ENCODE peak calls at places on chromosomes 16 and 17, in seven cellular contexts. One of them, this sample, is unnamed.

GRCh38 chr16:27625050-27625697 is 75.2 kb downstream of the KATNIP start:
- DNase-seq in ELR: no peak
- DNase-seq in mammary epithelial cell: no peak
- DNase-seq in putamen: no peak
- DNase-seq in pons: no peak
- DNase-seq in activated naive CD4-positive, alpha-beta T cell treated with anti-CD3 and anti-CD28 coated beads, Interleukin-2, amount 10 ng/mL, durations not matched to agents 7 days and 5 days: no peak
- DNase-seq in ecto neural progenitor cell: no peak
- DNase-seq in this sample: no peak

GRCh38 chr16:12235110-12235509 is 258.6 kb downstream of the SNX29 start:
- DNase-seq in putamen: no peak
- DNase-seq in ELR: no peak
- DNase-seq in pons: peak
- DNase-seq in activated naive CD4-positive, alpha-beta T cell treated with anti-CD3 and anti-CD28 coated beads, Interleukin-2, amount 10 ng/mL, durations not matched to agents 7 days and 5 days: no peak
- DNase-seq in ecto neural progenitor cell: no peak
- DNase-seq in mammary epithelial cell: no peak
- DNase-seq in this sample: no peak

GRCh38 chr16:89431158-89431584 is 59.2 kb downstream of the ANKRD11 start:
- DNase-seq in putamen: no peak
- DNase-seq in mammary epithelial cell: no peak
- DNase-seq in ecto neural progenitor cell: no peak
- DNase-seq in ELR: no peak
- DNase-seq in activated naive CD4-positive, alpha-beta T cell treated with anti-CD3 and anti-CD28 coated beads, Interleukin-2, amount 10 ng/mL, durations not matched to agents 7 days and 5 days: no peak
- DNase-seq in pons: no peak
- DNase-seq in this sample: no peak

GRCh38 chr17:79549111-79549915 is 61.5 kb downstream of the RBFOX3 start:
- DNase-seq in ecto neural progenitor cell: no peak
- DNase-seq in pons: no peak
- DNase-seq in activated naive CD4-positive, alpha-beta T cell treated with anti-CD3 and anti-CD28 coated beads, Interleukin-2, amount 10 ng/mL, durations not matched to agents 7 days and 5 days: no peak
- DNase-seq in ELR: no peak
- DNase-seq in mammary epithelial cell: no peak
- DNase-seq in putamen: no peak
- DNase-seq in this sample: no peak

GRCh38 chr17:7478276-7479138 is 924 bp downstream of the ZBTB4 start:
- DNase-seq in pons: peak
- DNase-seq in mammary epithelial cell: no peak
- DNase-seq in ELR: peak
- DNase-seq in putamen: peak
- DNase-seq in activated naive CD4-positive, alpha-beta T cell treated with anti-CD3 and anti-CD28 coated beads, Interleukin-2, amount 10 ng/mL, durations not matched to agents 7 days and 5 days: peak
- DNase-seq in ecto neural progenitor cell: peak
- DNase-seq in this sample: peak

GRCh38 chr16:53372942-53373871 is 61.1 kb upstream of the RBL2 start:
- DNase-seq in pons: no peak
- DNase-seq in mammary epithelial cell: peak
- DNase-seq in ecto neural progenitor cell: no peak
- DNase-seq in ELR: no peak
- DNase-seq in putamen: no peak
- DNase-seq in activated naive CD4-positive, alpha-beta T cell treated with anti-CD3 and anti-CD28 coated beads, Interleukin-2, amount 10 ng/mL, durations not matched to agents 7 days and 5 days: peak
- DNase-seq in this sample: peak

GRCh38 chr17:51427259-51428255 is 167.2 kb downstream of the UTP18 start:
- DNase-seq in pons: no peak
- DNase-seq in putamen: no peak
- DNase-seq in ELR: no peak
- DNase-seq in activated naive CD4-positive, alpha-beta T cell treated with anti-CD3 and anti-CD28 coated beads, Interleukin-2, amount 10 ng/mL, durations not matched to agents 7 days and 5 days: peak
- DNase-seq in ecto neural progenitor cell: no peak
- DNase-seq in mammary epithelial cell: no peak
- DNase-seq in this sample: no peak

GRCh38 chr17:82231562-82232321 is 2.9 kb downstream of the SLC16A3 start:
- DNase-seq in ELR: peak
- DNase-seq in mammary epithelial cell: no peak
- DNase-seq in activated naive CD4-positive, alpha-beta T cell treated with anti-CD3 and anti-CD28 coated beads, Interleukin-2, amount 10 ng/mL, durations not matched to agents 7 days and 5 days: peak
- DNase-seq in putamen: no peak
- DNase-seq in pons: no peak
- DNase-seq in ecto neural progenitor cell: peak
- DNase-seq in this sample: peak

GRCh38 chr17:68944435-68945035 is 10.7 kb downstream of the ABCA8 start:
- DNase-seq in activated naive CD4-positive, alpha-beta T cell treated with anti-CD3 and anti-CD28 coated beads, Interleukin-2, amount 10 ng/mL, durations not matched to agents 7 days and 5 days: no peak
- DNase-seq in mammary epithelial cell: no peak
- DNase-seq in ELR: no peak
- DNase-seq in putamen: no peak
- DNase-seq in ecto neural progenitor cell: no peak
- DNase-seq in pons: no peak
- DNase-seq in this sample: no peak

GRCh38 chr16:23375643-23376042 is 73.5 kb downstream of the SCNN1B start:
- DNase-seq in mammary epithelial cell: no peak
- DNase-seq in ecto neural progenitor cell: no peak
- DNase-seq in putamen: no peak
- DNase-seq in ELR: no peak
- DNase-seq in activated naive CD4-positive, alpha-beta T cell treated with anti-CD3 and anti-CD28 coated beads, Interleukin-2, amount 10 ng/mL, durations not matched to agents 7 days and 5 days: no peak
- DNase-seq in pons: no peak
- DNase-seq in this sample: no peak

GRCh38 chr16:86252596-86252995 is 257.7 kb upstream of the FOXF1 start:
- DNase-seq in activated naive CD4-positive, alpha-beta T cell treated with anti-CD3 and anti-CD28 coated beads, Interleukin-2, amount 10 ng/mL, durations not matched to agents 7 days and 5 days: no peak
- DNase-seq in putamen: no peak
- DNase-seq in mammary epithelial cell: peak
- DNase-seq in pons: no peak
- DNase-seq in ELR: peak
- DNase-seq in ecto neural progenitor cell: peak
- DNase-seq in this sample: no peak

GRCh38 chr16:27232061-27232841 is 28.9 kb downstream of the KDM8 start:
- DNase-seq in putamen: no peak
- DNase-seq in ELR: no peak
- DNase-seq in ecto neural progenitor cell: no peak
- DNase-seq in mammary epithelial cell: no peak
- DNase-seq in activated naive CD4-positive, alpha-beta T cell treated with anti-CD3 and anti-CD28 coated beads, Interleukin-2, amount 10 ng/mL, durations not matched to agents 7 days and 5 days: peak
- DNase-seq in pons: peak
- DNase-seq in this sample: no peak

GRCh38 chr16:82264781-82265180 is 94.8 kb upstream of the MPHOSPH6 start:
- DNase-seq in activated naive CD4-positive, alpha-beta T cell treated with anti-CD3 and anti-CD28 coated beads, Interleukin-2, amount 10 ng/mL, durations not matched to agents 7 days and 5 days: no peak
- DNase-seq in pons: no peak
- DNase-seq in ELR: no peak
- DNase-seq in ecto neural progenitor cell: no peak
- DNase-seq in mammary epithelial cell: no peak
- DNase-seq in putamen: no peak
- DNase-seq in this sample: no peak

GRCh38 chr17:81416612-81417011 is 21.4 kb downstream of the BAHCC1 start:
- DNase-seq in putamen: no peak
- DNase-seq in pons: no peak
- DNase-seq in ecto neural progenitor cell: no peak
- DNase-seq in activated naive CD4-positive, alpha-beta T cell treated with anti-CD3 and anti-CD28 coated beads, Interleukin-2, amount 10 ng/mL, durations not matched to agents 7 days and 5 days: no peak
- DNase-seq in mammary epithelial cell: no peak
- DNase-seq in ELR: no peak
- DNase-seq in this sample: no peak

GRCh38 chr17:62617894-62618472 is 9.5 kb upstream of the MRC2 start:
- DNase-seq in pons: no peak
- DNase-seq in ELR: no peak
- DNase-seq in mammary epithelial cell: no peak
- DNase-seq in activated naive CD4-positive, alpha-beta T cell treated with anti-CD3 and anti-CD28 coated beads, Interleukin-2, amount 10 ng/mL, durations not matched to agents 7 days and 5 days: no peak
- DNase-seq in putamen: no peak
- DNase-seq in ecto neural progenitor cell: no peak
- DNase-seq in this sample: no peak

GRCh38 chr17:16926591-16927451 is 45.1 kb downstream of the TNFRSF13B start:
- DNase-seq in putamen: no peak
- DNase-seq in ecto neural progenitor cell: no peak
- DNase-seq in ELR: peak
- DNase-seq in pons: no peak
- DNase-seq in activated naive CD4-positive, alpha-beta T cell treated with anti-CD3 and anti-CD28 coated beads, Interleukin-2, amount 10 ng/mL, durations not matched to agents 7 days and 5 days: peak
- DNase-seq in mammary epithelial cell: no peak
- DNase-seq in this sample: peak

GRCh38 chr16:14388243-14388642 is 241.8 kb downstream of the PARN start:
- DNase-seq in activated naive CD4-positive, alpha-beta T cell treated with anti-CD3 and anti-CD28 coated beads, Interleukin-2, amount 10 ng/mL, durations not matched to agents 7 days and 5 days: no peak
- DNase-seq in putamen: no peak
- DNase-seq in ecto neural progenitor cell: no peak
- DNase-seq in pons: no peak
- DNase-seq in mammary epithelial cell: no peak
- DNase-seq in ELR: no peak
- DNase-seq in this sample: no peak